ENCODE peak calls at places on chromosomes 12 and 14, in nine cellular contexts. F, G, V, J, H, C, X, L and P are unnamed samples.

GRCh38 chr12:6852651-6853354 is 853 bp downstream of the USP5 start:
- DNase-seq in F (peak), C (no peak), X (no peak), L (peak), J (peak), V (peak), H (peak), G (no peak), P (peak)

GRCh38 chr14:102939820-102940561 is 17.5 kb downstream of the AMN start:
- DNase-seq in J (no peak), C (no peak), L (no peak), H (no peak), G (no peak), X (no peak), V (no peak), F (no peak), P (no peak)

GRCh38 chr14:73457050-73457934 is 1.1 kb downstream of the NUMB start:
- DNase-seq in L (peak), F (peak), J (peak), V (peak), H (peak), G (no peak), X (no peak), C (no peak), P (no peak)

GRCh38 chr12:49730568-49731101 is 10.7 kb upstream of the TMBIM6 start:
- DNase-seq in V (no peak), G (no peak), J (no peak), X (no peak), F (no peak), H (no peak), C (no peak), L (no peak), P (no peak)

GRCh38 chr12:112837629-112838191 is 46.2 kb downstream of the RPH3A start:
- DNase-seq in H (peak), V (no peak), F (peak), G (no peak), C (no peak), X (no peak), L (no peak), J (no peak), P (peak)

GRCh38 chr14:71355324-71356201 is 448.3 kb downstream of the PCNX1 start:
- DNase-seq in C (no peak), J (no peak), F (peak), L (no peak), V (no peak), X (no peak), G (no peak), H (peak), P (peak)

GRCh38 chr14:75258079-75258802 is 20.4 kb upstream of the FOS start:
- DNase-seq in G (no peak), H (peak), X (no peak), J (no peak), L (no peak), V (no peak), F (peak), C (no peak), P (peak)

GRCh38 chr14:74852922-74853530 is 22.9 kb downstream of the PROX2 start:
- DNase-seq in V (no peak), X (no peak), F (peak), G (no peak), J (no peak), L (no peak), H (peak), C (no peak), P (peak)

GRCh38 chr12:116381744-116382455 is 104.4 kb upstream of the MED13L start:
- DNase-seq in C (peak), V (no peak), F (peak), G (no peak), L (no peak), X (no peak), H (peak), J (peak), P (peak)

GRCh38 chr14:81473456-81474155 is 60.0 kb downstream of the SEL1L start:
- DNase-seq in C (no peak), F (no peak), V (no peak), H (no peak), L (no peak), X (no peak), G (no peak), J (no peak), P (no peak)

GRCh38 chr12:42936991-42937390 is 347.4 kb upstream of the PRICKLE1 start:
- DNase-seq in J (no peak), G (no peak), C (no peak), F (peak), V (no peak), X (no peak), H (no peak), L (no peak), P (no peak)

GRCh38 chr14:89773644-89774316 is 180.8 kb downstream of the EFCAB11 start:
- DNase-seq in F (peak), V (peak), G (no peak), L (peak), J (peak), C (no peak), H (peak), X (no peak), P (peak)

GRCh38 chr14:33986804-33987203 is 35.9 kb upstream of the EGLN3 start:
- DNase-seq in L (no peak), H (peak), X (no peak), G (no peak), V (no peak), J (no peak), F (peak), C (peak), P (peak)

GRCh38 chr14:74324945-74325361 is 22.2 kb upstream of the ABCD4 start:
- DNase-seq in C (peak), F (peak), J (peak), H (peak), G (peak), L (no peak), V (no peak), X (peak), P (peak)

GRCh38 chr14:28767851-28768548 is 1.4 kb downstream of the FOXG1 start:
- DNase-seq in G (peak), X (no peak), J (peak), L (no peak), F (peak), C (no peak), H (no peak), V (no peak), P (no peak)

GRCh38 chr14:63045612-63046320 is 508 bp upstream of the KCNH5 start:
- DNase-seq in C (peak), V (no peak), F (peak), G (peak), X (peak), H (peak), L (no peak), J (peak), P (peak)

GRCh38 chr12:115943630-115944391 is 333.7 kb downstream of the MED13L start:
- DNase-seq in F (no peak), G (no peak), L (no peak), J (no peak), X (no peak), C (no peak), V (no peak), H (no peak), P (no peak)

GRCh38 chr12:31832740-31833540 is 104.1 kb upstream of the AMN1 start:
- DNase-seq in V (peak), H (no peak), X (no peak), F (no peak), L (peak), G (no peak), C (no peak), J (no peak), P (no peak)

GRCh38 chr12:109258607-109259544 is 50.2 kb downstream of the FOXN4 start:
- DNase-seq in H (no peak), J (no peak), V (no peak), F (no peak), L (no peak), G (no peak), X (no peak), C (no peak), P (no peak)

GRCh38 chr12:108691995-108692808 is 39.1 kb downstream of the CORO1C start:
- DNase-seq in H (peak), X (peak), L (no peak), J (peak), G (peak), V (no peak), C (no peak), F (peak), P (peak)

GRCh38 chr12:112589275-112589674 is 170.5 kb downstream of the PTPN11 start:
- DNase-seq in J (no peak), H (no peak), V (no peak), G (no peak), X (no peak), F (no peak), C (no peak), L (no peak), P (no peak)

GRCh38 chr12:128791395-128792322 is 32.1 kb downstream of the SLC15A4 start:
- DNase-seq in C (no peak), X (no peak), L (no peak), J (no peak), F (no peak), V (peak), G (no peak), H (no peak), P (no peak)

GRCh38 chr12:101761347-101761746 is 22.1 kb upstream of the SYCP3 start:
- DNase-seq in V (no peak), J (no peak), L (no peak), F (no peak), X (no peak), H (peak), C (no peak), G (no peak), P (peak)

GRCh38 chr14:89672636-89673279 is 255.7 kb upstream of the FOXN3 start:
- DNase-seq in C (no peak), X (no peak), L (no peak), G (peak), J (no peak), H (no peak), F (no peak), V (no peak), P (peak)

GRCh38 chr14:23577004-23577681 is 1.4 kb downstream of the JPH4 start:
- DNase-seq in X (peak), F (peak), V (no peak), G (no peak), C (no peak), L (no peak), H (no peak), J (peak), P (no peak)

GRCh38 chr12:53145383-53145782 is 35.1 kb upstream of the ZNF740 start:
- DNase-seq in X (no peak), G (no peak), C (no peak), J (no peak), H (no peak), F (peak), V (no peak), L (no peak), P (peak)

GRCh38 chr12:59834659-59835474 is 239.0 kb downstream of the SLC16A7 start:
- DNase-seq in L (no peak), J (peak), C (no peak), H (peak), V (no peak), X (no peak), G (no peak), F (peak), P (peak)

GRCh38 chr12:104669851-104670337 is 213.1 kb downstream of the CHST11 start:
- DNase-seq in H (no peak), F (peak), G (no peak), C (peak), X (no peak), J (no peak), L (no peak), V (peak), P (peak)